ENCODE peak calls at places on chromosomes 12 and 14, in four cellular contexts. One of them, this sample, is unnamed.

GRCh38 chr12:121514184-121514742 is 66.6 kb downstream of the KDM2B start:
- DNase-seq in A549: no peak
- DNase-seq in tibial nerve: no peak
- DNase-seq in uterus: no peak
- DNase-seq in this sample: no peak

GRCh38 chr12:89384050-89384749 is 31.9 kb upstream of the DUSP6 start:
- DNase-seq in A549: no peak
- DNase-seq in tibial nerve: peak; percentile 59
- DNase-seq in uterus: peak; percentile 63
- DNase-seq in this sample: peak; percentile 75

GRCh38 chr14:49134940-49135339 is 451.2 kb downstream of the RPS29 start:
- DNase-seq in A549: no peak
- DNase-seq in tibial nerve: no peak
- DNase-seq in uterus: no peak
- DNase-seq in this sample: no peak

GRCh38 chr14:32560213-32560857 is 231.2 kb downstream of the AKAP6 start:
- DNase-seq in A549: peak; percentile 53
- DNase-seq in tibial nerve: peak; percentile 66
- DNase-seq in uterus: peak; percentile 33
- DNase-seq in this sample: no peak

GRCh38 chr12:3998968-3999792 is 126.0 kb upstream of the PARP11 start:
- DNase-seq in A549: no peak
- DNase-seq in tibial nerve: no peak
- DNase-seq in uterus: no peak
- DNase-seq in this sample: no peak

GRCh38 chr14:52355016-52355430 is 40.9 kb downstream of the PTGER2 start:
- DNase-seq in A549: no peak
- DNase-seq in tibial nerve: no peak
- DNase-seq in uterus: no peak
- DNase-seq in this sample: no peak

GRCh38 chr12:25629341-25629740 is 76.3 kb upstream of the LMNTD1 start:
- DNase-seq in A549: no peak
- DNase-seq in tibial nerve: no peak
- DNase-seq in uterus: no peak
- DNase-seq in this sample: no peak

GRCh38 chr12:116346751-116347150 is 69.3 kb upstream of the MED13L start:
- DNase-seq in A549: peak; percentile 48
- DNase-seq in tibial nerve: no peak
- DNase-seq in uterus: no peak
- DNase-seq in this sample: peak; percentile 44

GRCh38 chr12:52823761-52824450 is 10.0 kb upstream of the KRT4 start:
- DNase-seq in A549: no peak
- DNase-seq in tibial nerve: no peak
- DNase-seq in uterus: no peak
- DNase-seq in this sample: no peak

GRCh38 chr14:52844262-52845060 is 53.1 kb upstream of the GNPNAT1 start:
- DNase-seq in A549: no peak
- DNase-seq in tibial nerve: peak; percentile 21
- DNase-seq in uterus: no peak
- DNase-seq in this sample: no peak

GRCh38 chr14:38839743-38840375 is 263.2 kb downstream of the SEC23A start:
- DNase-seq in A549: no peak
- DNase-seq in tibial nerve: no peak
- DNase-seq in uterus: no peak
- DNase-seq in this sample: no peak

DNA sequence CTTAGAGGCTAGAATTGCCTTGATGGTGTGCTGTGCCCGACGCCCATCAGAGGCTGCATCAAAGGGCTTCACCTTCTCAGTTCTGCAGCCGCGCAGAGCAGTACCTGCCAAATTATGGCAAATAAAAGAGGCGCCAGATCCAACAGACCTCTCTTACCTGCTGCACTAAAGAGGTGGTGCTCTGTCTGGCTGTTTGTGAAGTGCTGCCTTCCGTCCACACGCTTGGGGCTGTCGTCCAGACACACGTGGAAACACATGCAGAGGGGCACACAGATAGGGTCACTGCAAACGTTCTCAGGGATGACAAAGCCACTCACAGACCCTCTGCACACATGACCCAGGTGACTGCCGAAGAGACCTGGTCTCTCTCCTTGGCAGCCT is 617.5 kb downstream of the VRK1 start:
- DNase-seq in A549: no peak
- DNase-seq in tibial nerve: no peak
- DNase-seq in uterus: no peak
- DNase-seq in this sample: no peak
- H3K4me3 ChIP-seq in A549: no peak overlapping the region
- H3K4me3 ChIP-seq in tibial nerve: no peak overlapping the region
- H3K4me3 ChIP-seq in uterus: no peak overlapping the region
- H3K4me3 ChIP-seq in this sample: no peak overlapping the region

GRCh38 chr14:26872930-26873470 is 275.2 kb upstream of the NOVA1 start:
- DNase-seq in A549: no peak
- DNase-seq in tibial nerve: no peak
- DNase-seq in uterus: no peak
- DNase-seq in this sample: no peak

GRCh38 chr14:26870722-26871121 is 272.9 kb upstream of the NOVA1 start:
- DNase-seq in A549: no peak
- DNase-seq in tibial nerve: no peak
- DNase-seq in uterus: no peak
- DNase-seq in this sample: no peak

GRCh38 chr14:26867171-26867757 is 269.4 kb upstream of the NOVA1 start:
- DNase-seq in A549: no peak
- DNase-seq in tibial nerve: no peak
- DNase-seq in uterus: no peak
- DNase-seq in this sample: no peak

GRCh38 chr14:26872510-26872909 is 274.7 kb upstream of the NOVA1 start:
- DNase-seq in A549: no peak
- DNase-seq in tibial nerve: no peak
- DNase-seq in uterus: peak; percentile 51
- DNase-seq in this sample: no peak

DNA sequence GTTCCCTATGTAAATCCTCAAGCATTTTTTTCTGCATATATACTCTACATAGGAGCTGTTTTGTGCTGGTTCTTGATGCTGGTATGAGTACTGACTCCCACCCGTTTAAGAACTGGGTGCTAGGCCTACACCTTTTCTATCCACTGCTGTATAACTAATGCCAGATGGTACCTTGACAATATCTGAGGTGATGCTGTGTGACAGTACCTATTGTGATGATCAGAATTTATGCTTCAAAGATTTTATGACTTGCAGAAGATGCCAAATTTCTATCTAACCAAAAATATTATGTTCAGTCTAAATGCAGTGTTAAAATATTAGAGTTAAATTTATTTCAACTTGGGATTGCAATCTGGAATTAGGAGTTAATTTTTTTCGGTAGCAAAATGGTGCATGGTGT is 272.3 kb upstream of the NOVA1 start:
- DNase-seq in A549: no peak
- DNase-seq in tibial nerve: no peak
- DNase-seq in uterus: no peak
- DNase-seq in this sample: no peak
- TF ChIP-seq POLR2A in A549: no peak
- TF ChIP-seq POLR2A in tibial nerve: no peak
- TF ChIP-seq POLR2A in uterus: no peak
- TF ChIP-seq POLR2A in this sample: no peak

GRCh38 chr12:132447327-132447720 is 42.6 kb upstream of the FBRSL1 start:
- DNase-seq in A549: no peak
- DNase-seq in tibial nerve: no peak
- DNase-seq in uterus: no peak
- DNase-seq in this sample: no peak

GRCh38 chr12:132444957-132445883 is 44.7 kb upstream of the FBRSL1 start:
- DNase-seq in A549: no peak
- DNase-seq in tibial nerve: peak; percentile 17
- DNase-seq in uterus: no peak
- DNase-seq in this sample: no peak

GRCh38 chr12:132445884-132446471 is 44.0 kb upstream of the FBRSL1 start:
- DNase-seq in A549: peak; percentile 89
- DNase-seq in tibial nerve: no peak
- DNase-seq in uterus: peak; percentile 40
- DNase-seq in this sample: peak; percentile 76

GRCh38 chr12:132447731-132448452 is 42.1 kb upstream of the FBRSL1 start:
- DNase-seq in A549: no peak
- DNase-seq in tibial nerve: no peak
- DNase-seq in uterus: no peak
- DNase-seq in this sample: no peak

GRCh38 chr12:132446535-132447326 is 43.2 kb upstream of the FBRSL1 start:
- DNase-seq in A549: no peak
- DNase-seq in tibial nerve: no peak
- DNase-seq in uterus: no peak
- DNase-seq in this sample: no peak
- H3K4me3 ChIP-seq in A549: peak overlapping the region; percentile 74
- H3K4me3 ChIP-seq in tibial nerve: no peak overlapping the region
- H3K4me3 ChIP-seq in uterus: peak overlapping the region; percentile 38
- H3K4me3 ChIP-seq in this sample: no peak overlapping the region

GRCh38 chr14:22533739-22534359 is 55.2 kb downstream of the DAD1 start:
- DNase-seq in A549: no peak
- DNase-seq in tibial nerve: no peak
- DNase-seq in uterus: no peak
- DNase-seq in this sample: no peak
- TF ChIP-seq POLR2A in A549: no peak
- TF ChIP-seq POLR2A in tibial nerve: no peak
- TF ChIP-seq POLR2A in uterus: no peak
- TF ChIP-seq POLR2A in this sample: no peak

This sample was measured in breast epithelium.